ENCODE peak calls at places on chromosomes 5 and 9, in five cellular contexts. A is activated B cell treated with CpG ODN at 0.5 μM for 24 hours, G is WTC11, R is heart right ventricle, D is natural killer cell. Y is an unnamed sample.

GRCh38 chr5:6721442-6721841 is 8.2 kb downstream of the TENT4A start:
- DNase-seq in G (no peak), D (no peak), R (no peak), A (no peak), Y (no peak)

GRCh38 chr5:78501411-78502338 is 141.3 kb downstream of the SCAMP1 start:
- DNase-seq in D (no peak), R (no peak), G (no peak), A (no peak), Y (no peak)

GRCh38 chr5:129460951-129461815 is 1.1 kb downstream of the ADAMTS19 start:
- DNase-seq in A (no peak), R (peak), G (peak), D (no peak), Y (no peak)

GRCh38 chr5:143244000-143244736 is 159.3 kb downstream of the NR3C1 start:
- DNase-seq in G (no peak), D (no peak), A (no peak), R (peak), Y (peak)

GRCh38 chr9:104068546-104068945 is 25.6 kb upstream of the SMC2 start:
- DNase-seq in G (no peak), R (no peak), D (no peak), A (no peak), Y (no peak)

GRCh38 chr9:115668506-115668905 is 485.1 kb upstream of the PAPPA start:
- DNase-seq in G (no peak), D (no peak), A (no peak), R (no peak), Y (no peak)

GRCh38 chr5:138632900-138633489 is 57.8 kb upstream of the HSPA9 start:
- DNase-seq in D (no peak), G (peak), R (peak), A (no peak), Y (peak)

GRCh38 chr9:112348257-112348992 is 15.0 kb upstream of the PTBP3 start:
- DNase-seq in G (peak), R (peak), A (peak), D (peak), Y (no peak)

GRCh38 chr9:70297141-70297540 is 38.4 kb downstream of the SMC5 start:
- DNase-seq in G (no peak), R (no peak), D (no peak), A (no peak), Y (no peak)

GRCh38 chr5:147767048-147767447 is 15.5 kb downstream of the JAKMIP2 start:
- DNase-seq in D (no peak), A (no peak), G (no peak), R (no peak), Y (no peak)

GRCh38 chr9:137639303-137640051 is 20.7 kb downstream of the EHMT1 start:
- DNase-seq in G (no peak), D (no peak), A (no peak), R (no peak), Y (no peak)

GRCh38 chr9:83628540-83628939 is 5.6 kb downstream of the IDNK start:
- DNase-seq in R (no peak), G (no peak), D (no peak), A (no peak), Y (no peak)

GRCh38 chr9:108543251-108543768 is 312.5 kb downstream of the ACTL7B start:
- DNase-seq in A (no peak), R (no peak), D (no peak), G (no peak), Y (peak)

GRCh38 chr5:31122998-31123950 is 70.2 kb upstream of the CDH6 start:
- DNase-seq in D (no peak), R (no peak), G (no peak), A (no peak), Y (no peak)

GRCh38 chr5:9831823-9832222 is 201.7 kb upstream of the TAS2R1 start:
- DNase-seq in R (no peak), D (no peak), A (no peak), G (no peak), Y (no peak)

GRCh38 chr5:114346171-114346570 is 15.7 kb upstream of the KCNN2 start:
- DNase-seq in A (no peak), D (no peak), R (no peak), G (no peak), Y (no peak)

DNA sequence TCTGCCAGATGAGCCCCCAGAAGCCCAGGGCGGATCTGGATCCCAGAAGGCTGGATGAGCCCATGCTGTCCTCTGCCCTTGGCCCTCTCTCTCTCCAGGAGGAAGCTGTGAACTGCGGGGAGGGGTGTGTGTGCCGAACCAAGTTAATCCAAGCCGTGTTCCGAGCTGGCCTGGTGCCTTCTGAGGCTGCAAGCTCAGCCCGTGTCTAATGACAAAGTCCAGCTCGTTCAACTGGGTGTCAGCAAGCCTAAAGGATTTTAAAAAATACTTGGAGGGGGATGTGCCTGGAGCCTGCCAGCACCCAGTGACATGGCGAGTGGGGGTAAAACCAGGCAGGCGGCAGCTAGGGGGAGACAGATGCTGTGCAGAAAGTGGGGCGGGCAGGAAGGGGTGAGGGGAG is 8.0 kb downstream of the STC2 start:
- DNase-seq in G (no peak), R (peak), A (no peak), D (no peak), Y (no peak)
- TF ChIP-seq CTCF in G (no peak), R (no peak), A (no peak), D (no peak), Y (peak)

GRCh38 chr5:131381011-131381410 is 117.2 kb downstream of the CDC42SE2 start:
- DNase-seq in G (no peak), R (no peak), D (no peak), A (no peak), Y (no peak)

GRCh38 chr5:131384616-131385214 is 120.9 kb downstream of the CDC42SE2 start:
- DNase-seq in A (no peak), G (no peak), R (no peak), D (no peak), Y (no peak)

GRCh38 chr5:131384181-131384580 is 120.3 kb downstream of the CDC42SE2 start:
- DNase-seq in A (no peak), R (no peak), G (no peak), D (no peak), Y (no peak)

GRCh38 chr5:131381792-131382191 is 117.9 kb downstream of the CDC42SE2 start:
- DNase-seq in R (no peak), A (no peak), D (no peak), G (no peak), Y (no peak)

DNA sequence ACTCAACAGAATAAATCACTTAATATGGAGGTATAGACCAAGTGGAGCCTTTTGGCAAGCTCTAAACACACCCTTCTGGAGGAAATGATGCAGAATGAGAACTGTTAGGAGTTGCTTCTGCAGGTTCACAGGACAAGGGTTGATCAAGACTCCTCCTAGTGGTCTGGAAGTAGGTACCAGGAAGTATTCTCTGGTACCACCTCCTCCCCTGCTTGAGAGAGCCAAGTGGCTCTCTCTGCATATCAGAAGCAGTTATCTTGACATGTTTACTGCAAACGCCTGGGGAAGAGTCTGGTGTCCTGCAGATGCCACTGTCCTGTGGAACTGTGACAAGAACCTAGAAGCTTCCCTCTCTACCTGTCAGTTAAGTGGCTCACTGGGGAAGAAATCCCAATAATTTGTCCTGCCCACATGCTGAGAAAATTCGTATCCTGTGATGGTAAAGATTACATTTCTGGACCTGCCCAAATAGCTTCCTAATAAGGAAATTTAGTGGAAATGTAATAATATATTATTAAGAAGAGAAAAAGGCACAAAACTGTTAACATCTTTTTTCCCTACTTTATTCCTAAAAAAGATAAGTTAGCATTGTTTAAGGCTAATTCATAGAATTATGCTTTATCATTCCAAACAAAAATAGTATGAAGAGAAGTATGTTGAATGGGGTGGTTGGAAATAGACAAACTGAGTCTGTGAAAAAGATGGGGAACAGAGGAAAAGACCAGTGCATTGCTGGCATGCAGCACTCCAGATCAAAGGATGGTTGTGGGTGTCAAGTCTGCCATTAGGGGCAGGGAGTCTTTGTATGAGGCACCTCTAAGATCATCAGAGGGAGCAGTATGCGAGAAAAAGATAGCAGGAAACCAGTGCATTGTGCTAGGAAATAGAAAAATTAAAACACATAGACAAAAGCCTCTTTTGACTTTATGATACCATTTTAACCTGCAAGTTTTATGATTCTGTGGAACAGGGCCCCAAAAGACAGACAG is 118.8 kb downstream of the CDC42SE2 start:
- DNase-seq in R (no peak), A (no peak), G (peak), D (peak), Y (peak)
- TF ChIP-seq CTCF in R (no peak), A (peak), G (peak), D (peak), Y (peak)

DNA sequence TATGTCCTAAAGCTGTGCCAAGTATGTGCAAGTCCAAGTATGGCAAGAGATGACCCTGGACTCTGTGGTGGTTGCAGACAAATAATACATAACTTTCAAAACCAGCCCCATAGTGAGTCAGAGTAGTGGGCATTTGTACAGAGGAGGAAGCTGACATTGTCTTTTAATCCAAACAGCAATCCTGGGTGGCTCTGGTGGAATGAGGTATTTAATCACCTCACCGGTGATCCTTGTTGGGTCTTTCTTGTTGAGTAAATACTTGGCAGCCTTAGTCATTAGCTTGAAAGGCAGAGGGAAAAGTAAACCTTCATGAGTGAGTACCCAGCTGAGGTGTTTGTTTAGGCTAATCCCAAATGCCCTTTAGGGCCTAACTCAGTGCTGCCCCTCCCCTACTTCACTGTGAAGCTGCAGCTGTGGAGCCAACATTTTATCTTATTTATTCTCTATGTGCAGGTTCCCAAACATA is 148.7 kb upstream of the SLC12A2 start:
- DNase-seq in R (no peak), D (no peak), A (no peak), G (no peak), Y (no peak)
- TF ChIP-seq CTCF in R (no peak), D (no peak), A (no peak), G (no peak), Y (no peak)

DNA sequence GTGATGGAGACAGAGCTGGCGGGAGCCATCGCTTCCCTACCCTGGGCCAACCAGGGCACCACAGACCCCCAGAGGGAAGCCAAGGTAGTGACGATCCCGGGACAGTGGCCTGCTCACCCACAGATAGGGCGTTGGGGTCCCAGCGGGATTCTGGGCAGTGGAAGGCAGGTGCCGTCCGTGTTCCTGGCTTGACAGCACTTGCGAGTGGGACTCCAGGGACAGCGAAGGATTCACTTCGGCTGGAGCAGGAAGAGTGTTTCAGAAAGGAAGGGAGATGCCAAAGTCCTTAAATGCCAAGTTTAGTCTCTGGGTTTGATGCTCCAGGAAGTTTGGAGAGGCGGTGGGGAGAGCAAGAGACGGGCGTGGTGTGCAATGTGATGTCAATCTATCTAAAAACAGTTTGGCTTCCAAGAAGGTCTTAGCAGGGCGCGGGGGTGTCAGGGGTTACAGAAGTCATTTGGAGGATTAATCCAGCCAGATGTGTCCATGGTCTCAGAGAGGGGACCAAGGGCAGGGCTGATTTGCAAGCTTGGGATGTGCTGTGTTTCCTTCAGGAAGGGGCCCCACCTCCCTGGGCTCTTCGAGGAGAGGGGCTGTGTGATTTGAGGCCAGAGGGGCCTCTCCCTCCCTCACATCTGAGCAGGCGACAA is 74.9 kb downstream of the NTNG2 start:
- DNase-seq in R (no peak), G (no peak), D (no peak), A (no peak), Y (no peak)
- TF ChIP-seq CTCF in R (no peak), G (no peak), D (peak), A (no peak), Y (no peak)

GRCh38 chr9:125745682-125746016 is 1.5 kb upstream of the PBX3 start:
- DNase-seq in D (no peak), G (no peak), R (no peak), A (no peak), Y (no peak)

GRCh38 chr9:125742657-125743056 is 4.5 kb upstream of the PBX3 start:
- DNase-seq in A (no peak), R (no peak), D (no peak), G (no peak), Y (no peak)

GRCh38 chr9:125744616-125745387 is 2.4 kb upstream of the PBX3 start:
- DNase-seq in R (no peak), D (no peak), G (no peak), A (no peak), Y (no peak)

GRCh38 chr9:125746017-125746773 is 978 bp upstream of the PBX3 start:
- DNase-seq in G (peak), D (peak), A (peak), R (peak), Y (peak)

GRCh38 chr9:125743687-125744428 is 3.3 kb upstream of the PBX3 start:
- DNase-seq in G (no peak), R (no peak), A (no peak), D (no peak), Y (no peak)
- TF ChIP-seq CTCF in G (no peak), R (no peak), A (no peak), D (no peak), Y (no peak)

GRCh38 chr5:84255318-84255717 is 129.4 kb downstream of the EDIL3 start:
- DNase-seq in A (no peak), R (no peak), G (no peak), D (no peak), Y (no peak)
- TF ChIP-seq CTCF in A (no peak), R (no peak), G (no peak), D (no peak), Y (peak)

DNA sequence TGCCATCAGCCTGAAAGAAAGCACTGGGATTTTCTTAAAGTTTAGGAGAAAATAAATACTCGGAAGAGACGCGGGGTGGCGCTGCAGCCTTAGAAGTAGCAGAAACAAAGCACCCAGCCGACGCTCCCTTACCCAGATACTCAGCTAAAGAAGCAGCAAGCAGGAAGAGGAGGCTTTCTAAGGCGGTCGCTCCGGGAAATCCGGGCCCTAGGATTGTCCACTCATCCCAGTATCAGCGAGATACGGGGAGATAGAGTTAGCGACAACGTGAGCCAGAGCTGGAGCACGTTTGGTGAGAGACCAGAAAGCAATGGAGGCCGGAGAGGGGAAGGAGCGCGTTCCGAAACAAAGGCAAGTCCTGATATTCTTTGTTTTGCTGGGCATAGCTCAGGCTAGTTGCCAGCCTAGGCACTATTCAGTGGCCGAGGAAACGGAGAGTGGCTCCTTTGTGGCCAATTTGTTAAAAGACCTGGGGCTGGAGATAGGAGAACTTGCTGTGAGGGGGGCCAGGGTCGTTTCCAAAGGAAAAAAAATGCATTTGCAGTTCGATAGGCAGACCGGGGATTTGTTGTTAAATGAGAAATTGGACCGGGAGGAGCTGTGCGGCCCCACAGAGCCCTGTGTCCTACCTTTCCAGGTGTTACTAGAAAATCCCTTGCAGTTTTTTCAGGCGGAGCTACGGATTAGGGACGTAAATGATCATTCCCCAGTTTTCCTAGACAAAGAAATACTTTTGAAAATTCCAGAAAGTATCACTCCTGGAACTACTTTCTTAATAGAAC is at the start of gene PCDHB2:
- DNase-seq in R (peak), A (no peak), G (peak), D (no peak), Y (no peak)
- TF ChIP-seq CTCF in R (no peak), A (no peak), G (peak), D (no peak), Y (peak)